ENCODE peak calls at places on chromosomes 4 and X, in four cellular contexts. T is HCT116, W is H1, H is HepG2. V is an unnamed sample.

GRCh38 chr4:8846046-8846720 is 25.5 kb downstream of the HMX1 start:
- DNase-seq in T (no peak), W (peak), H (no peak), V (no peak)

GRCh38 chr4:107734120-107734519 is 14.1 kb upstream of the PAPSS1 start:
- DNase-seq in T (no peak), W (peak), H (no peak), V (no peak)

GRCh38 chr4:176359590-176359989 is 39.8 kb downstream of the SPCS3 start:
- DNase-seq in T (no peak), W (no peak), H (no peak), V (no peak)

GRCh38 chr4:15011166-15011565 is 8.9 kb downstream of the CPEB2 start:
- DNase-seq in T (no peak), W (no peak), H (no peak), V (no peak)

GRCh38 chr4:139556735-139557505 is 901 bp upstream of the SETD7 start:
- DNase-seq in T (no peak), W (peak), H (no peak), V (peak)

GRCh38 chr4:150306719-150307118 is 228.5 kb downstream of the DCLK2 start:
- DNase-seq in T (no peak), W (no peak), H (no peak), V (no peak)

GRCh38 chrX:48468247-48468671 is 1.8 kb downstream of the SLC38A5 start:
- DNase-seq in T (no peak), W (no peak), H (no peak), V (no peak)

GRCh38 chrX:13123247-13123856 is 78.9 kb upstream of the FAM9C start:
- DNase-seq in T (no peak), W (no peak), H (peak), V (no peak)

GRCh38 chr4:184648220-184649025 is 824 bp downstream of the CASP3 start:
- DNase-seq in T (no peak), W (peak), H (peak), V (peak)

GRCh38 chr4:3332498-3332897 is 39.7 kb downstream of the RGS12 start:
- DNase-seq in T (no peak), W (no peak), H (no peak), V (no peak)

GRCh38 chrX:21993265-21993664 is 38.9 kb upstream of the PHEX start:
- DNase-seq in T (no peak), W (no peak), H (no peak), V (no peak)

GRCh38 chrX:12791253-12792228 is at the start of gene PRPS2:
- DNase-seq in T (no peak), W (peak), H (peak), V (peak)

GRCh38 chr4:145538636-145539035 is 57.0 kb downstream of the SMAD1 start:
- DNase-seq in T (no peak), W (no peak), H (no peak), V (no peak)
- TF ChIP-seq JUND in T (no peak), W (no peak), H (no peak), V (no peak)

GRCh38 chr4:173334085-173334890 is at the start of gene HMGB2:
- DNase-seq in T (peak), W (peak), H (peak), V (peak)

GRCh38 chr4:173332021-173332487 is 2.1 kb downstream of the HMGB2 start:
- DNase-seq in T (no peak), W (no peak), H (no peak), V (no peak)

GRCh38 chr4:173334891-173335754 is 965 bp upstream of the HMGB2 start:
- DNase-seq in T (peak), W (peak), H (peak), V (peak)

GRCh38 chr4:173333658-173334084 is 487 bp downstream of the HMGB2 start:
- DNase-seq in T (no peak), W (no peak), H (peak), V (no peak)

DNA sequence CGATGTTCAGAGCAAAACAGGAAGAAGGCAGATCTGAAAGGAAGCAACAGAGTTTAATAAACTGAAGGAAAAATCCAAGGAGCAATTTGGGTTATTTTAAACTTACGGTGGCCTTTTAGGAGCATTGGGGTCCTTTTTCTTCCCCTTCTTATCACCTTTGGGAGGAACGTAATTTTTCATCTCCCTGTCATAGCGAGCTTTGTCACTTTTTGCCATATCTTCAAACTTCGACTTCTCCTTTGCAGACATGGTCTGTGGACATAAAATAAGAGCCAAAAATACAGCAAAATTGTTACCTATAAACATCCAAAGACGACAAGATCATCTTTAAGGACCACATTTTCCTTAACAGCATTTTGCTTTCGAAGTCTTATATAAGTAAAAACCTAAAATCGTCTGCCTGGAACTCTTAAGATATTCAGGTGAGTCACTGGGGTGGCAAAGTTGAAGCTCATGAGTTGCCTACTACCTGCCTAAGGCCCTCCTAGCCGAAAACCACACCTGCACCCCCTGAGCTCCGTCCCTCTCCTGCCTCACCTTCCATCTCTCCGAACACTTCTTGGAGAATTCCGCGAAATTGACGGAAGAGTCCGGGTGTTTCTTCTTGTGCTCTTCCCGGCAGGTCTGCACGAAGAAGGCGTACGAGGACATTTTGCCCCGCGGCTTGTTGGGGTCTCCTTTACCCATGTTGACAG is 1.0 kb downstream of the HMGB2 start:
- DNase-seq in T (no peak), W (no peak), H (no peak), V (peak)
- TF ChIP-seq JUND in T (no peak), W (no peak), H (no peak), V (no peak)

GRCh38 chr4:30952526-30953219 is 232.5 kb downstream of the PCDH7 start:
- DNase-seq in T (peak), W (no peak), H (no peak), V (no peak)
- TF ChIP-seq JUND in T (peak), W (no peak), H (no peak), V (no peak)

GRCh38 chrX:16160729-16161128 is 6.6 kb upstream of the MAGEB17 start:
- DNase-seq in T (peak), W (no peak), H (peak), V (no peak)
- TF ChIP-seq JUND in T (peak), W (no peak), H (no peak), V (no peak)

DNA sequence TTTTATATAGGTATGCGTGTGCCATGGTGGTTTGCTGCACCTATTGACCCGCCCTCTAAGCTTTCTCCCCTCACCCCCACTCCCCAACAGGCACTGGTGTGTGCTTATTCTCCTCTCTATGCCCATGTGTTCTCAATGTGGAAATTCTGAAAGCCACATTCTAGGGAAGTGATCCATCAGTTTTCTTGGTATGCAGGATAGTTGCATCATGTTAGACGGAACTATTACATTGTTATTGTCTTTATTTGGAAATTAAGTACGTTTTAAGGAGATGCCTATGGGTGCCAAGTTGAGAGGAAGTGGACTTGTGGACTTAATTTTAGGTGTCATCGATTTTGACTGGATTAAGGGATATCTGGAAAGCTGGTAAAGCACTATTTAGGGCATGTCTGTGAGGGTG is 204.6 kb downstream of the RBM46 start:
- DNase-seq in T (no peak), W (no peak), H (no peak), V (no peak)
- TF ChIP-seq JUND in T (no peak), W (no peak), H (no peak), V (no peak)

GRCh38 chr4:22614114-22614513 is 78.6 kb upstream of the GBA3 start:
- DNase-seq in T (no peak), W (no peak), H (no peak), V (no peak)

GRCh38 chr4:22616516-22616915 is 76.2 kb upstream of the GBA3 start:
- DNase-seq in T (no peak), W (no peak), H (no peak), V (no peak)
- TF ChIP-seq JUND in T (no peak), W (no peak), H (no peak), V (no peak)